ENCODE peak calls at places on chromosomes 5 and 9, in ten cellular contexts. N, V, T, P, A, R, K, S, F and Z are unnamed samples.

GRCh38 chr5:137891849-137892248 is 2.6 kb downstream of the PKD2L2 start:
- DNase-seq in A (no peak), T (no peak), F (no peak), R (no peak), S (no peak), K (no peak), P (no peak), N (no peak), V (no peak), Z (no peak)

GRCh38 chr5:36155291-36155690 is 3.4 kb downstream of the SKP2 start:
- DNase-seq in P (no peak), V (no peak), N (no peak), F (no peak), T (no peak), S (no peak), A (no peak), R (no peak), K (no peak), Z (no peak)

GRCh38 chr9:91119147-91119546 is 242.6 kb downstream of the AUH start:
- DNase-seq in F (no peak), N (no peak), K (peak), P (peak), T (peak), V (no peak), R (no peak), S (no peak), A (no peak), Z (no peak)

GRCh38 chr9:15873573-15874177 is 320.8 kb downstream of the CCDC171 start:
- DNase-seq in A (no peak), T (peak), N (no peak), K (no peak), R (no peak), P (peak), F (no peak), S (no peak), V (no peak), Z (no peak)

GRCh38 chr9:73149371-73150067 is 2.1 kb upstream of the ANXA1 start:
- DNase-seq in P (peak), V (no peak), T (peak), K (no peak), A (no peak), F (no peak), R (no peak), N (no peak), S (no peak), Z (no peak)

GRCh38 chr5:106962464-106963230 is 708.1 kb downstream of the EFNA5 start:
- DNase-seq in R (no peak), F (no peak), K (no peak), N (no peak), P (no peak), S (no peak), T (no peak), A (no peak), V (no peak), Z (no peak)

GRCh38 chr5:52452098-52452497 is 335.6 kb upstream of the ITGA1 start:
- DNase-seq in V (no peak), N (no peak), R (no peak), F (no peak), A (no peak), S (no peak), T (no peak), K (no peak), P (no peak), Z (no peak)

GRCh38 chr5:39040875-39041274 is 33.3 kb downstream of the RICTOR start:
- DNase-seq in V (no peak), A (no peak), P (no peak), S (no peak), T (no peak), K (no peak), N (no peak), R (no peak), F (no peak), Z (no peak)

GRCh38 chr9:99023831-99024230 is 80.1 kb downstream of the COL15A1 start:
- DNase-seq in K (no peak), T (peak), P (peak), N (no peak), V (no peak), S (no peak), F (no peak), A (no peak), R (no peak), Z (no peak)

GRCh38 chr9:134631881-134632280 is 9.7 kb upstream of the COL5A1 start:
- DNase-seq in V (no peak), A (no peak), N (peak), T (no peak), R (no peak), P (peak), K (no peak), F (no peak), S (peak), Z (no peak)

GRCh38 chr5:74382115-74382514 is 258.4 kb downstream of the ENC1 start:
- DNase-seq in S (no peak), A (no peak), N (no peak), R (no peak), P (no peak), K (no peak), T (no peak), F (no peak), V (no peak), Z (no peak)

GRCh38 chr9:70494221-70494620 is 79.8 kb upstream of the KLF9 start:
- DNase-seq in N (no peak), A (no peak), S (no peak), T (no peak), K (no peak), V (no peak), F (no peak), P (no peak), R (no peak), Z (no peak)
- H3K27ac ChIP-seq in N (no peak), A (no peak), S (no peak), T (no peak), K (no peak), V (no peak), F (no peak), P (no peak), R (peak), Z (no peak)

GRCh38 chr9:120792898-120793765 is at the start of gene FBXW2:
- DNase-seq in N (peak), R (peak), F (peak), S (peak), P (peak), K (peak), A (peak), V (peak), T (peak), Z (peak)
- H3K27ac ChIP-seq in N (peak), R (peak), F (peak), S (peak), P (peak), K (peak), A (peak), V (peak), T (peak), Z (peak)

DNA sequence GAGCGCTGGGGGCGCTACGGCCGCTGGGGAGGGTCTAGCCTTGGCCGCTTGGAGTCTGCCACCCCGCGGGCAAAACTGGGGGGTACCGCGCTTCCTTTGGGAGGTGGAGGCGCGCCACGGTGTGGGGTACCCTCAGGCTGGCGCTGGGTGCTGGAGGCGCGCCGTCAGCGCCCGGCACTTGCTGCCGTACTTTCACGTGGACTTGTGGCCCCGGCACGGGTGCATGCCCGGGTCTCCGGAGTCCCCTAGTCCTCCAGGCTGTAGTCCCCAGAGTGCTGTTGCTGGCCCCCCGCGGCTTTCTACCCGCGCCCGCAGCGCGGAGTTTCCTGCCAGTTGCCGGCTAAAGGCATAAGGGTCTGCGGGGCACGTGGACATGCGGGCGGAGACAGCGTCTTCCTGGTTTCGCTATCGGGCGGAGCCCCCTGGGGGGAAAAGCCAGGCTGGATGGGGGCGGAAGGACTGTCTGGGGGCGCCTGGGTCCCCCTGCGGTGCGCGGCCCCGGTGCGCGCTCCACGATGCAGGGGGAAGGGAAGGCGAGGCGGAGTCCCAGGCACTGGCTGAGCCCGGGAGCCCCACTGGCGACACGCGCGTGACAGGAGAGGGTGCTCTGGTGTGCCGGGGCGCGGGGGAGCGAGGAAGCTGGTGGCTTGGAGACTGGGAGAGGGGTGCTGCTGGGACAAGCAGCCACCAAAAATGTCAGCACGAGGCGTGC is 666 bp downstream of the PPARGC1B start:
- DNase-seq in P (peak), K (no peak), F (peak), S (peak), N (peak), A (no peak), R (no peak), T (no peak), V (peak), Z (no peak)
- H3K27ac ChIP-seq in P (no peak), K (peak), F (no peak), S (peak), N (peak), A (peak), R (peak), T (no peak), V (peak), Z (peak)

GRCh38 chr5:119336846-119337564 is 18.8 kb upstream of the TNFAIP8 start:
- DNase-seq in K (no peak), V (no peak), S (no peak), T (no peak), F (no peak), R (no peak), N (no peak), P (no peak), A (no peak), Z (no peak)
- H3K27ac ChIP-seq in K (no peak), V (peak), S (peak), T (no peak), F (no peak), R (no peak), N (no peak), P (no peak), A (no peak), Z (no peak)

GRCh38 chr9:35954942-35955546 is 2.9 kb downstream of the OR2S2 start:
- DNase-seq in T (peak), F (peak), R (no peak), V (peak), N (no peak), A (peak), P (peak), S (no peak), K (peak), Z (peak)
- H3K27ac ChIP-seq in T (no peak), F (no peak), R (no peak), V (no peak), N (no peak), A (no peak), P (no peak), S (no peak), K (no peak), Z (no peak)